ENCODE peak calls at places on chromosomes 13 and 19, in six cellular contexts. S is LNCaP clone FGC, Y is RCC 7860, Z is neural crest cell, C is fibroblast of the aortic adventitia, P is heart left ventricle. T is an unnamed sample.

GRCh38 chr13:76929975-76930374 is 18.3 kb upstream of the ACOD1 start:
- DNase-seq in S (no peak), C (no peak), Y (no peak), P (no peak), Z (no peak), T (no peak)

GRCh38 chr19:39754544-39754943 is 16.7 kb upstream of the CLC start:
- DNase-seq in Y (no peak), Z (no peak), S (no peak), P (no peak), C (no peak), T (no peak)

GRCh38 chr19:40560092-40560507 is 16.6 kb upstream of the SHKBP1 start:
- DNase-seq in C (no peak), P (no peak), S (no peak), Y (no peak), Z (no peak), T (peak)

GRCh38 chr19:10848208-10848843 is at the start of gene C19orf38:
- DNase-seq in Z (no peak), P (no peak), S (no peak), C (no peak), Y (no peak), T (no peak)

GRCh38 chr13:90652036-90652435 is 695.5 kb upstream of the MIR17HG start:
- DNase-seq in Z (no peak), P (no peak), C (no peak), Y (no peak), S (no peak), T (no peak)

GRCh38 chr19:17784201-17785008 is 10.5 kb upstream of the B3GNT3 start:
- DNase-seq in P (peak), Z (peak), C (peak), Y (peak), S (no peak), T (peak)

GRCh38 chr19:7739211-7739752 is 7.4 kb upstream of the CLEC4G start:
- DNase-seq in Y (no peak), S (no peak), Z (no peak), C (no peak), P (no peak), T (peak)

GRCh38 chr19:32219392-32219791 is 126.0 kb upstream of the ZNF507 start:
- DNase-seq in S (no peak), Y (no peak), C (no peak), P (no peak), Z (no peak), T (no peak)

GRCh38 chr13:80475718-80476117 is 134.8 kb upstream of the SPRY2 start:
- DNase-seq in Z (no peak), Y (no peak), C (no peak), P (no peak), S (no peak), T (peak)

GRCh38 chr13:76667551-76667950 is 218.7 kb downstream of the KCTD12 start:
- DNase-seq in P (no peak), Z (no peak), C (peak), S (peak), Y (no peak), T (peak)

GRCh38 chr19:14769201-14769600 is 9.2 kb downstream of the ADGRE2 start:
- DNase-seq in Z (no peak), S (no peak), P (no peak), Y (no peak), C (no peak), T (no peak)

GRCh38 chr13:97205465-97205864 is 16.7 kb upstream of the MBNL2 start:
- DNase-seq in S (no peak), C (no peak), Z (no peak), P (no peak), Y (no peak), T (peak)

GRCh38 chr19:31296741-31297390 is 52.4 kb downstream of the TSHZ3 start:
- DNase-seq in P (no peak), C (no peak), S (no peak), Y (no peak), Z (no peak), T (no peak)

GRCh38 chr19:51681286-51681956 is 11.7 kb upstream of the SPACA6 start:
- DNase-seq in S (no peak), P (peak), Z (no peak), C (no peak), Y (no peak), T (peak)

GRCh38 chr19:49873834-49874233 is 3.3 kb downstream of the AKT1S1 start:
- DNase-seq in S (no peak), Z (no peak), C (no peak), P (no peak), Y (no peak), T (no peak)